ENCODE peak calls at places on chromosomes 1 and 21, in eight cellular contexts. One of them, this sample, is unnamed.

GRCh38 chr1:71031426-71031825 is 16.2 kb downstream of the PTGER3 start:
- DNase-seq in heart left ventricle: no peak
- DNase-seq in OCI-LY7: no peak
- DNase-seq in sigmoid colon: no peak
- DNase-seq in left lung: no peak
- DNase-seq in left ventricle myocardium inferior: no peak
- DNase-seq in IMR-90: peak; percentile 11
- DNase-seq in hepatocyte: no peak
- DNase-seq in this sample: no peak

GRCh38 chr1:30637183-30637969 is 86.0 kb downstream of the MATN1 start:
- DNase-seq in OCI-LY7: no peak
- DNase-seq in IMR-90: no peak
- DNase-seq in sigmoid colon: peak; percentile 69
- DNase-seq in hepatocyte: no peak
- DNase-seq in left ventricle myocardium inferior: no peak
- DNase-seq in left lung: no peak
- DNase-seq in heart left ventricle: no peak
- DNase-seq in this sample: no peak

GRCh38 chr21:37849703-37850102 is 66.6 kb downstream of the KCNJ6 start:
- DNase-seq in IMR-90: peak; percentile 83
- DNase-seq in left ventricle myocardium inferior: no peak
- DNase-seq in hepatocyte: no peak
- DNase-seq in sigmoid colon: no peak
- DNase-seq in left lung: no peak
- DNase-seq in OCI-LY7: no peak
- DNase-seq in heart left ventricle: no peak
- DNase-seq in this sample: no peak

GRCh38 chr1:8241417-8242014 is 76.4 kb upstream of the SLC45A1 start:
- DNase-seq in heart left ventricle: no peak
- DNase-seq in OCI-LY7: no peak
- DNase-seq in left lung: no peak
- DNase-seq in sigmoid colon: no peak
- DNase-seq in IMR-90: no peak
- DNase-seq in left ventricle myocardium inferior: no peak
- DNase-seq in hepatocyte: peak; percentile 46
- DNase-seq in this sample: no peak

GRCh38 chr1:215192306-215192705 is 109.8 kb downstream of the KCNK2 start:
- DNase-seq in left lung: no peak
- DNase-seq in IMR-90: peak; percentile 84
- DNase-seq in OCI-LY7: no peak
- DNase-seq in sigmoid colon: no peak
- DNase-seq in left ventricle myocardium inferior: no peak
- DNase-seq in hepatocyte: no peak
- DNase-seq in heart left ventricle: no peak
- DNase-seq in this sample: no peak

GRCh38 chr1:160657477-160657820 is 10.6 kb upstream of the SLAMF1 start:
- DNase-seq in left ventricle myocardium inferior: no peak
- DNase-seq in left lung: no peak
- DNase-seq in IMR-90: no peak
- DNase-seq in sigmoid colon: no peak
- DNase-seq in heart left ventricle: no peak
- DNase-seq in hepatocyte: no peak
- DNase-seq in OCI-LY7: no peak
- DNase-seq in this sample: no peak

GRCh38 chr1:15833842-15834405 is 13.6 kb upstream of the SPEN start:
- DNase-seq in IMR-90: no peak
- DNase-seq in left lung: no peak
- DNase-seq in hepatocyte: no peak
- DNase-seq in left ventricle myocardium inferior: no peak
- DNase-seq in sigmoid colon: no peak
- DNase-seq in heart left ventricle: no peak
- DNase-seq in OCI-LY7: no peak
- DNase-seq in this sample: no peak

GRCh38 chr1:109535971-109536491 is 3.6 kb upstream of the GPR61 start:
- DNase-seq in left ventricle myocardium inferior: peak; percentile 53
- DNase-seq in OCI-LY7: no peak
- DNase-seq in sigmoid colon: peak; percentile 79
- DNase-seq in left lung: no peak
- DNase-seq in heart left ventricle: no peak
- DNase-seq in IMR-90: no peak
- DNase-seq in hepatocyte: no peak
- DNase-seq in this sample: no peak

GRCh38 chr1:153541641-153542569 is 1.2 kb upstream of the S100A5 start:
- DNase-seq in hepatocyte: no peak
- DNase-seq in OCI-LY7: no peak
- DNase-seq in sigmoid colon: no peak
- DNase-seq in IMR-90: no peak
- DNase-seq in left ventricle myocardium inferior: no peak
- DNase-seq in heart left ventricle: no peak
- DNase-seq in left lung: no peak
- DNase-seq in this sample: no peak

GRCh38 chr1:109793486-109794318 is 30.0 kb upstream of the EPS8L3 start:
- DNase-seq in hepatocyte: peak; percentile 52
- DNase-seq in left lung: no peak
- DNase-seq in left ventricle myocardium inferior: no peak
- DNase-seq in IMR-90: peak; percentile 81
- DNase-seq in sigmoid colon: peak; percentile 65
- DNase-seq in OCI-LY7: no peak
- DNase-seq in heart left ventricle: no peak
- DNase-seq in this sample: peak; percentile 33

GRCh38 chr1:6794164-6794563 is 8.9 kb downstream of the CAMTA1 start:
- DNase-seq in left ventricle myocardium inferior: no peak
- DNase-seq in sigmoid colon: no peak
- DNase-seq in hepatocyte: peak; percentile 47
- DNase-seq in heart left ventricle: no peak
- DNase-seq in left lung: no peak
- DNase-seq in OCI-LY7: peak; percentile 29
- DNase-seq in IMR-90: peak; percentile 74
- DNase-seq in this sample: no peak

GRCh38 chr1:169835647-169836046 is 40.9 kb upstream of the METTL18 start:
- DNase-seq in OCI-LY7: no peak
- DNase-seq in left lung: no peak
- DNase-seq in IMR-90: no peak
- DNase-seq in sigmoid colon: no peak
- DNase-seq in hepatocyte: no peak
- DNase-seq in heart left ventricle: no peak
- DNase-seq in left ventricle myocardium inferior: no peak
- DNase-seq in this sample: no peak

GRCh38 chr1:94024109-94024792 is 96.7 kb downstream of the ABCA4 start:
- DNase-seq in IMR-90: no peak
- DNase-seq in heart left ventricle: no peak
- DNase-seq in sigmoid colon: no peak
- DNase-seq in hepatocyte: no peak
- DNase-seq in left ventricle myocardium inferior: no peak
- DNase-seq in OCI-LY7: no peak
- DNase-seq in left lung: no peak
- DNase-seq in this sample: no peak

GRCh38 chr1:94027735-94028515 is 93.0 kb downstream of the ABCA4 start:
- DNase-seq in left ventricle myocardium inferior: no peak
- DNase-seq in sigmoid colon: no peak
- DNase-seq in OCI-LY7: no peak
- DNase-seq in hepatocyte: peak; percentile 50
- DNase-seq in left lung: no peak
- DNase-seq in heart left ventricle: no peak
- DNase-seq in IMR-90: no peak
- DNase-seq in this sample: no peak

GRCh38 chr1:94022471-94023189 is 98.3 kb downstream of the ABCA4 start:
- DNase-seq in IMR-90: peak; percentile 96
- DNase-seq in hepatocyte: no peak
- DNase-seq in sigmoid colon: no peak
- DNase-seq in heart left ventricle: no peak
- DNase-seq in left lung: no peak
- DNase-seq in OCI-LY7: no peak
- DNase-seq in left ventricle myocardium inferior: no peak
- DNase-seq in this sample: no peak

GRCh38 chr1:94026869-94027388 is 94.0 kb downstream of the ABCA4 start:
- DNase-seq in heart left ventricle: no peak
- DNase-seq in sigmoid colon: no peak
- DNase-seq in OCI-LY7: no peak
- DNase-seq in left ventricle myocardium inferior: no peak
- DNase-seq in left lung: no peak
- DNase-seq in hepatocyte: no peak
- DNase-seq in IMR-90: no peak
- DNase-seq in this sample: no peak

DNA sequence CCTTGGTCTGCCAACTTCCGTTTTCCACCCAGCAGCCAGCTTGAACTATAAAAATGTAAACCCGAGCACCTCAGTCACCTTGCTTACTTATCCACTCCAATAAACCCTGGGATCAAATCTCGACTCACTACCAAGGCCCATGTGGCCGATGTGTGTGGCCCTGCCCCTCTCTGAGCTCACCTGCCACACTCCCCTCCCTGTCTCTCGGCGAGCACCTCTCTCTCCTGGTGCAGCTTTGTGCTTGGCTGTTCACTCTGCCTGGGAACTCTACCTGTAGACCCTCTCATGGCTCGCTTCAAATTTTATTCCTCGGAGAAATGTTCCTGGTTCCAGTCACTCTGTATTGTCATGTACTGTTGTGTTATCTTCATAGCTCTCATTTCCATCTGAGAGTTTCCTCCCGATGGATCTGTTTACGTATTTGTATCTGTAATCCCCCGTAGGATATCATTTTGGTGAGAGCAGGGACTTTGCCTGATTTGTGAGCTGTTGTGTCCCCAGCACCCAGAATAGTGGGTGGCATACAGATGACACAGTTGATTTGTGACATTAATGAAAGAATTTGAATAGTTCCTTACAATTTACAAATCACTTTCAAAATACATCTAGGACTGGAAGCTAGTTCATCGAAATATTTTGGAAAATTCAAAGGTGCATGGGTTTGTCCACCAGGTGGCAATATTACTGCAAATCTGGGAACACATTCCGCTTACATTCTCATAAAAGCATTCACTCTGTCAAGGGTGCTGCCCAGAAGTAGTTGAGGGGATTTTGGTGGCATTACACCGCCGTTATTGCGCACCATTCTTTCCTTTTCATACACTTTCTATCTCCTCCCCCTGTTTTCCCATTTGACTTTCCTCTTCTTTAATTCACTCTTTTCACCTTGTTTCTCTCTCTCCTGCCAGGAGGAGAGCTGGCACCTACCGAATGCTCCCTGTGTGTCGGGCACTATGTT is 95.3 kb downstream of the ABCA4 start:
- DNase-seq in sigmoid colon: no peak
- DNase-seq in OCI-LY7: peak; percentile 48
- DNase-seq in hepatocyte: peak; percentile 78
- DNase-seq in IMR-90: peak; percentile 79
- DNase-seq in left ventricle myocardium inferior: no peak
- DNase-seq in heart left ventricle: no peak
- DNase-seq in left lung: no peak
- DNase-seq in this sample: no peak
- TF ChIP-seq CTCF in sigmoid colon: peak; percentile 73
- TF ChIP-seq CTCF in OCI-LY7: peak; percentile 83
- TF ChIP-seq CTCF in hepatocyte: peak; percentile 80
- TF ChIP-seq CTCF in IMR-90: peak; percentile 83
- TF ChIP-seq CTCF in left ventricle myocardium inferior: peak; percentile 87
- TF ChIP-seq CTCF in heart left ventricle: peak; percentile 75
- TF ChIP-seq CTCF in left lung: peak; percentile 73
- TF ChIP-seq CTCF in this sample: peak; percentile 54

GRCh38 chr21:39479164-39479563 is 27.4 kb downstream of the SH3BGR start:
- DNase-seq in left lung: no peak
- DNase-seq in OCI-LY7: no peak
- DNase-seq in sigmoid colon: no peak
- DNase-seq in heart left ventricle: no peak
- DNase-seq in left ventricle myocardium inferior: no peak
- DNase-seq in hepatocyte: no peak
- DNase-seq in IMR-90: no peak
- DNase-seq in this sample: no peak

GRCh38 chr21:39481886-39482285 is 30.1 kb downstream of the SH3BGR start:
- DNase-seq in sigmoid colon: no peak
- DNase-seq in heart left ventricle: no peak
- DNase-seq in left ventricle myocardium inferior: no peak
- DNase-seq in hepatocyte: no peak
- DNase-seq in OCI-LY7: no peak
- DNase-seq in IMR-90: no peak
- DNase-seq in left lung: no peak
- DNase-seq in this sample: no peak

GRCh38 chr21:39489380-39489924 is 37.7 kb downstream of the SH3BGR start:
- DNase-seq in left ventricle myocardium inferior: no peak
- DNase-seq in IMR-90: no peak
- DNase-seq in OCI-LY7: no peak
- DNase-seq in heart left ventricle: no peak
- DNase-seq in left lung: no peak
- DNase-seq in sigmoid colon: no peak
- DNase-seq in hepatocyte: no peak
- DNase-seq in this sample: no peak

GRCh38 chr21:39483917-39484316 is 32.1 kb downstream of the SH3BGR start:
- DNase-seq in left ventricle myocardium inferior: no peak
- DNase-seq in IMR-90: peak; percentile 52
- DNase-seq in heart left ventricle: no peak
- DNase-seq in left lung: no peak
- DNase-seq in OCI-LY7: no peak
- DNase-seq in sigmoid colon: no peak
- DNase-seq in hepatocyte: peak; percentile 7
- DNase-seq in this sample: no peak

DNA sequence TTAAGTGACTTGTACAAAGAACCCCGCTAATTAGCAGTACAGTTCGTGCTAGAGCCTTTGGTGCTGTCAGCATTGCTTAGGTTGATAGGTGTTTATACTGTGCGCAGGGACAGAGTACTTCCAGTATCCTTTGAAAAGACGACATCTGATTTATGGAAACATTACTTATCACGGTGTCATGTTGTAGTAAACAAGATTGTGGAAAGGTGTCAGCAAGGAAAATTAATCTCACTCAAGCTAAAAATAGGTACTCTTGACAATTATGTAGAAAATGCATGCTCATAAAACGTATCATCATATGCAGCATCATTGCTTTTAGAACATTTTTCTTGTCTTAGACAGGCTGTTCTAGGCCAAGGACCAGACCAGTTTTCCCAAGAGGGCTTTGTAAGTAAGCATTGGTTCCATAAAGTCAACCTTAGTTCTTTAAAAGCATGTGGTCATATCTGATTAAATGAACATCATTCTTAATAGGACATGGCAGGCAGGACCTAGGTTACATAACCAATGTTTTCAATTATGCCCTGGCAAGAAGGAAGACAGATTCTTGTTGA is 33.0 kb downstream of the SH3BGR start:
- DNase-seq in sigmoid colon: no peak
- DNase-seq in IMR-90: no peak
- DNase-seq in hepatocyte: peak; percentile 26
- DNase-seq in left lung: no peak
- DNase-seq in heart left ventricle: no peak
- DNase-seq in OCI-LY7: no peak
- DNase-seq in left ventricle myocardium inferior: no peak
- DNase-seq in this sample: no peak
- H3K27ac ChIP-seq in sigmoid colon: no peak overlapping the region
- H3K27ac ChIP-seq in IMR-90: no peak overlapping the region
- H3K27ac ChIP-seq in hepatocyte: no peak overlapping the region
- H3K27ac ChIP-seq in left lung: no peak overlapping the region
- H3K27ac ChIP-seq in heart left ventricle: no peak overlapping the region
- H3K27ac ChIP-seq in OCI-LY7: no peak overlapping the region
- H3K27ac ChIP-seq in left ventricle myocardium inferior: no peak overlapping the region
- H3K27ac ChIP-seq in this sample: no peak overlapping the region

GRCh38 chr1:53473463-53473862 is 14.3 kb downstream of the DMRTB1 start:
- DNase-seq in heart left ventricle: no peak
- DNase-seq in OCI-LY7: no peak
- DNase-seq in IMR-90: peak; percentile 30
- DNase-seq in hepatocyte: no peak
- DNase-seq in sigmoid colon: no peak
- DNase-seq in left lung: no peak
- DNase-seq in left ventricle myocardium inferior: no peak
- DNase-seq in this sample: no peak
- TF ChIP-seq CTCF in heart left ventricle: no peak
- TF ChIP-seq CTCF in OCI-LY7: peak; percentile 55
- TF ChIP-seq CTCF in IMR-90: peak; percentile 55
- TF ChIP-seq CTCF in hepatocyte: peak; percentile 28
- TF ChIP-seq CTCF in sigmoid colon: no peak
- TF ChIP-seq CTCF in left lung: no peak
- TF ChIP-seq CTCF in left ventricle myocardium inferior: no peak
- TF ChIP-seq CTCF in this sample: peak; percentile 31

GRCh38 chr21:34889287-34889536 is 159.9 kb downstream of the RUNX1 start:
- DNase-seq in sigmoid colon: peak; percentile 75
- DNase-seq in heart left ventricle: peak; percentile 82
- DNase-seq in IMR-90: peak; percentile 74
- DNase-seq in OCI-LY7: no peak
- DNase-seq in left lung: peak; percentile 92
- DNase-seq in left ventricle myocardium inferior: peak; percentile 46
- DNase-seq in hepatocyte: peak; percentile 78
- DNase-seq in this sample: peak; percentile 29
- H3K27ac ChIP-seq in sigmoid colon: peak overlapping the region; percentile 78
- H3K27ac ChIP-seq in heart left ventricle: peak overlapping the region; percentile 85
- H3K27ac ChIP-seq in IMR-90: peak overlapping the region; percentile 99
- H3K27ac ChIP-seq in OCI-LY7: peak overlapping the region; percentile 46
- H3K27ac ChIP-seq in left lung: peak overlapping the region; percentile 99
- H3K27ac ChIP-seq in left ventricle myocardium inferior: peak overlapping the region; percentile 87
- H3K27ac ChIP-seq in hepatocyte: peak overlapping the region; percentile 99
- H3K27ac ChIP-seq in this sample: peak overlapping the region; percentile 79